ENCODE peak calls at places on chromosomes 1 and 21, in four cellular contexts. O is neural crest cell, C is AG04450, R is neural progenitor cell. X is an unnamed sample.

GRCh38 chr1:157147906-157148717 is 9.9 kb upstream of the ETV3 start:
- DNase-seq in C (no peak), R (no peak), O (no peak), X (no peak)

GRCh38 chr1:93235261-93235660 is 54.7 kb downstream of the CCDC18 start:
- DNase-seq in C (no peak), O (no peak), R (no peak), X (no peak)

GRCh38 chr1:157112186-157112867 is 12.7 kb upstream of the ETV3L start:
- DNase-seq in O (no peak), R (no peak), C (no peak), X (no peak)

GRCh38 chr1:116908821-116909510 is 750 bp upstream of the PTGFRN start:
- DNase-seq in O (no peak), R (peak), C (no peak), X (no peak)

GRCh38 chr1:36322786-36323635 is 434 bp downstream of the EVA1B start:
- DNase-seq in R (peak), C (no peak), O (peak), X (peak)

GRCh38 chr1:200042437-200043329 is 15.2 kb downstream of the NR5A2 start:
- DNase-seq in C (no peak), O (no peak), R (peak), X (peak)

GRCh38 chr1:65009724-65010420 is 43.5 kb upstream of the JAK1 start:
- DNase-seq in R (no peak), O (no peak), C (no peak), X (no peak)

GRCh38 chr1:50681931-50682330 is 258.7 kb upstream of the DMRTA2 start:
- DNase-seq in O (no peak), C (no peak), R (no peak), X (no peak)

GRCh38 chr1:101122452-101123166 is 97.0 kb upstream of the DPH5 start:
- DNase-seq in C (no peak), R (no peak), O (no peak), X (no peak)
- TF ChIP-seq CTCF in C (no peak), R (no peak), O (no peak), X (no peak)

GRCh38 chr21:26845066-26845749 is at the start of gene ADAMTS1:
- DNase-seq in C (peak), O (peak), R (peak), X (peak)

GRCh38 chr21:26844258-26845065 is 747 bp downstream of the ADAMTS1 start:
- DNase-seq in R (peak), C (no peak), O (peak), X (peak)

GRCh38 chr21:26845750-26846035 is 484 bp upstream of the ADAMTS1 start:
- DNase-seq in C (no peak), R (no peak), O (no peak), X (no peak)

GRCh38 chr21:26847951-26848350 is 2.7 kb upstream of the ADAMTS1 start:
- DNase-seq in R (no peak), O (no peak), C (no peak), X (no peak)

GRCh38 chr21:26846036-26846931 is 1.1 kb upstream of the ADAMTS1 start:
- DNase-seq in O (peak), R (peak), C (no peak), X (peak)
- TF ChIP-seq CTCF in O (peak), R (peak), C (peak), X (no peak)

GRCh38 chr1:115459161-115459560 is 121.1 kb upstream of the NGF start:
- DNase-seq in C (no peak), R (no peak), O (no peak), X (no peak)

GRCh38 chr1:115463347-115463746 is 125.3 kb upstream of the NGF start:
- DNase-seq in R (no peak), C (no peak), O (no peak), X (no peak)

GRCh38 chr1:115458426-115459114 is 120.5 kb upstream of the NGF start:
- DNase-seq in C (no peak), O (no peak), R (no peak), X (no peak)

GRCh38 chr1:115462677-115463076 is 124.6 kb upstream of the NGF start:
- DNase-seq in C (no peak), R (no peak), O (no peak), X (no peak)

DNA sequence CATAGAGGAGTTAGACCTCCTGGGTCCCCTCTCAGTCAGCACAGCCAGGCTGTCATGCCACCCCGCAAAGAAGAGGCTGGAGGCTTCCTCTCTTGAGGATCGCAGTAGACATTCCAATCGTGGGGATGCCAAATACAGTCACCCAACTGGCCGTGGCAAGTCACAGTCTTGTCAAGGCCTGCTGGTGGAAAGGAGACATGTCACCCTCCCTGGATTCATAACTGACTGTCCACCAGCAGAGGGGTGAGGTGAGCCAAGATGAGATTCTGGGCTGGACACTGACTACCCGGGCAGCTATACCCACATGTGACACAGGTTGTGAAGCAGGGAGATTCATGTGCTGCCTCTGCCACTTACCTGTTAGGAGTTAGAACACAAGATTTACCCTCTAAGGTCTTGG is 123.5 kb upstream of the NGF start:
- DNase-seq in C (no peak), O (no peak), R (no peak), X (no peak)
- TF ChIP-seq CTCF in C (no peak), O (no peak), R (no peak), X (no peak)

GRCh38 chr21:34544032-34544496 is 32.1 kb upstream of the KCNE1 start:
- DNase-seq in R (peak), O (peak), C (no peak), X (peak)
- TF ChIP-seq CTCF in R (peak), O (peak), C (peak), X (peak)

GRCh38 chr1:938088-938683 is 14.5 kb downstream of the SAMD11 start:
- DNase-seq in O (no peak), C (no peak), R (no peak), X (no peak)
- TF ChIP-seq CTCF in O (no peak), C (peak), R (no peak), X (no peak)

GRCh38 chr21:36830041-36830440 is 131.1 kb downstream of the SIM2 start:
- DNase-seq in C (no peak), O (no peak), R (no peak), X (no peak)
- TF ChIP-seq CTCF in C (no peak), O (no peak), R (no peak), X (no peak)

DNA sequence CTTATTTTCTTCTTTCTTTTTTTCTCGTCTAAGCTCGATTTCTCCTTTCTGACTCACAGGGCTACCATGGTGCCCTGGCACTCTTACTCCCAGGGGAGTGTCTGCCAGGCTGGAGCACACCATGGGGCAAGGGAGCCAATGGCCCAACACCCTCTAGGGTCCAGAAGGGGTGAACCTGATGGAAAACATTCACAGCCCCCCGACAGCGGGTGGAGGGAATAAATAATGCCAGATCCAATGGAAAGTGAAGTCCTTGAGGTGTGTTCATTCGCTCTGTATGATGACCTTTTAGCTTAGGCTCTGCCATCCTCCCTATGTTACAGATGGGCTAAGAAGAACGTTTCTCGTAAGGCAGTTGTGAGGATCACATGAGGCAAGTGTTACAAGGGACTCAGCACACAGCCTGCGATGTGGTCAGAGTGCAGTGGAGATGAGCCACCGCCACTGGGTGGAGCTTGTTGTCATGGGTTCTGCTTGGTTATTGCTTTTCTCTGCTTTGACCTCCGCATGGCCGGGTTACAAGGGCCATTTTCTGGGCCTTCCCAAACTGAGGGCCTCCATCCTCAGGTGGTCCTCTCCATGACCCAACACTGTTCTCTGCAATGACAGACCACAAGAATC is 3.5 kb upstream of the FCMR start:
- DNase-seq in R (no peak), O (no peak), C (no peak), X (no peak)
- TF ChIP-seq CTCF in R (peak), O (no peak), C (no peak), X (no peak)

GRCh38 chr1:235843458-235843857 is 23.2 kb downstream of the LYST start:
- DNase-seq in R (peak), O (no peak), C (no peak), X (no peak)
- TF ChIP-seq CTCF in R (peak), O (peak), C (peak), X (peak)